ENCODE peak calls at places on chromosome X, in four cellular contexts. One of them, this sample, is unnamed. For H3K4me1, the result is how much of the 10 kb centered on the place peaks cover.

GRCh38 chrX:69387559-69388487 is 116.3 kb upstream of the NALF2 start:
- DNase-seq in body of pancreas: peak
- DNase-seq in H1: peak
- DNase-seq in HepG2: peak
- DNase-seq in this sample: no peak

GRCh38 chrX:21989415-21989814 is 42.7 kb upstream of the PHEX start:
- DNase-seq in body of pancreas: no peak
- DNase-seq in H1: no peak
- DNase-seq in HepG2: no peak
- DNase-seq in this sample: no peak

GRCh38 chrX:151543706-151544105 is 19.8 kb upstream of the PASD1 start:
- DNase-seq in body of pancreas: no peak
- DNase-seq in H1: no peak
- DNase-seq in HepG2: peak
- DNase-seq in this sample: no peak

GRCh38 chrX:17944833-17945497 is 83.9 kb upstream of the RAI2 start:
- DNase-seq in body of pancreas: no peak
- DNase-seq in H1: peak
- DNase-seq in HepG2: peak
- DNase-seq in this sample: no peak

GRCh38 chrX:19991350-19991718 is 473 bp upstream of the BCLAF3 start:
- DNase-seq in body of pancreas: no peak
- DNase-seq in H1: no peak
- DNase-seq in HepG2: no peak
- DNase-seq in this sample: no peak

GRCh38 chrX:51002160-51002632 is 91.7 kb downstream of the BMP15 start:
- DNase-seq in body of pancreas: no peak
- DNase-seq in H1: no peak
- DNase-seq in HepG2: no peak
- DNase-seq in this sample: no peak

GRCh38 chrX:86016189-86016588 is 31.2 kb downstream of the CHM start:
- DNase-seq in body of pancreas: no peak
- DNase-seq in H1: no peak
- DNase-seq in HepG2: no peak
- DNase-seq in this sample: no peak

GRCh38 chrX:53281321-53281822 is at the start of gene IQSEC2:
- DNase-seq in body of pancreas: peak
- DNase-seq in H1: peak
- DNase-seq in HepG2: no peak
- DNase-seq in this sample: peak

GRCh38 chrX:136639506-136640176 is 8.3 kb upstream of the CD40LG start:
- DNase-seq in body of pancreas: no peak
- DNase-seq in H1: no peak
- DNase-seq in HepG2: no peak
- DNase-seq in this sample: no peak

GRCh38 chrX:111181883-111182400 is 86.0 kb downstream of the PAK3 start:
- DNase-seq in body of pancreas: no peak
- DNase-seq in H1: no peak
- DNase-seq in HepG2: no peak
- DNase-seq in this sample: no peak

GRCh38 chrX:136909706-136910564 is 29.4 kb upstream of the RBMX start:
- DNase-seq in body of pancreas: peak
- DNase-seq in H1: peak
- DNase-seq in HepG2: no peak
- DNase-seq in this sample: peak

GRCh38 chrX:10198254-10198653 is 41.5 kb downstream of the CLCN4 start:
- DNase-seq in body of pancreas: no peak
- DNase-seq in H1: no peak
- DNase-seq in HepG2: no peak
- DNase-seq in this sample: no peak

GRCh38 chrX:73563740-73564073 is 710 bp downstream of the CHIC1 start:
- DNase-seq in body of pancreas: no peak
- DNase-seq in H1: no peak
- DNase-seq in HepG2: no peak
- DNase-seq in this sample: no peak

GRCh38 chrX:129347291-129347690 is 176.0 kb downstream of the SMARCA1 start:
- DNase-seq in body of pancreas: no peak
- DNase-seq in H1: peak
- DNase-seq in HepG2: no peak
- DNase-seq in this sample: no peak

GRCh38 chrX:130109429-130110378 is 593 bp downstream of the ELF4 start:
- DNase-seq in body of pancreas: no peak
- DNase-seq in H1: peak
- DNase-seq in HepG2: no peak
- DNase-seq in this sample: no peak

GRCh38 chrX:133674726-133675470 is 259.6 kb upstream of the GPC4 start:
- DNase-seq in body of pancreas: peak
- DNase-seq in H1: no peak
- DNase-seq in HepG2: peak
- DNase-seq in this sample: no peak

GRCh38 chrX:16750136-16750535 is 30.7 kb downstream of the SYAP1 start:
- DNase-seq in body of pancreas: no peak
- DNase-seq in H1: no peak
- DNase-seq in HepG2: no peak
- DNase-seq in this sample: no peak

GRCh38 chrX:47191331-47191730 is 2.3 kb upstream of the UBA1 start:
- DNase-seq in body of pancreas: peak
- DNase-seq in H1: peak
- DNase-seq in HepG2: no peak
- DNase-seq in this sample: no peak

GRCh38 chrX:11464360-11464759 is 171.1 kb downstream of the AMELX start:
- DNase-seq in body of pancreas: no peak
- DNase-seq in H1: no peak
- DNase-seq in HepG2: no peak
- DNase-seq in this sample: no peak

GRCh38 chrX:22742174-22742573 is 257.6 kb upstream of the DDX53 start:
- DNase-seq in body of pancreas: no peak
- DNase-seq in H1: no peak
- DNase-seq in HepG2: no peak
- DNase-seq in this sample: no peak

DNA sequence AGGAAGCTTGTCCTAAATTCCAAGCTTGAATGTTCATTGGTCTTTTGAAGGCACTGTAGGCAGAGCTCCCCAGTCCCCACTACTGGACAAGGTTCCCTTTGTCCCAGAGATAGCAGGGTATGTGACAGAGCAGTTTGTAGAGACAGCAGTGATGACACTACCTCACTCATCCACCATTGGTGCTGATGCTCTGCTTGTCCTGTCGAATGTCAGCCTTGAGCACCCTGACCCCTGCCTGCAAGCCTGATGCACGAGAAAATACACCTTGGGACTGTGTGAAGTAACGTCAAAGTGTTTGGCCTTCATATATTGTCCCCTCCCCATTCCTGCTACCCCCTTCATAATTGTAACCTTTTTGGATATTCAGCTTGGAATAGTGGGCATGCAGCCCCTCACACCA is 188.9 kb upstream of the EOLA2 start:
- DNase-seq in body of pancreas: no peak
- DNase-seq in H1: no peak
- DNase-seq in HepG2: no peak
- DNase-seq in this sample: no peak
- TF ChIP-seq CTCF in body of pancreas: no peak
- TF ChIP-seq CTCF in H1: peak
- TF ChIP-seq CTCF in HepG2: no peak
- TF ChIP-seq CTCF in this sample: no peak

GRCh38 chrX:120749141-120749846 is 119.4 kb upstream of the C1GALT1C1 start:
- DNase-seq in body of pancreas: no peak
- DNase-seq in H1: no peak
- DNase-seq in HepG2: no peak
- DNase-seq in this sample: no peak

GRCh38 chrX:120750381-120750780 is 120.5 kb upstream of the C1GALT1C1 start:
- DNase-seq in body of pancreas: no peak
- DNase-seq in H1: no peak
- DNase-seq in HepG2: no peak
- DNase-seq in this sample: no peak

GRCh38 chrX:120741452-120741851 is 111.6 kb upstream of the C1GALT1C1 start:
- DNase-seq in body of pancreas: no peak
- DNase-seq in H1: no peak
- DNase-seq in HepG2: no peak
- DNase-seq in this sample: no peak

GRCh38 chrX:120743266-120743665 is 113.4 kb upstream of the C1GALT1C1 start:
- DNase-seq in body of pancreas: no peak
- DNase-seq in H1: no peak
- DNase-seq in HepG2: no peak
- DNase-seq in this sample: no peak

DNA sequence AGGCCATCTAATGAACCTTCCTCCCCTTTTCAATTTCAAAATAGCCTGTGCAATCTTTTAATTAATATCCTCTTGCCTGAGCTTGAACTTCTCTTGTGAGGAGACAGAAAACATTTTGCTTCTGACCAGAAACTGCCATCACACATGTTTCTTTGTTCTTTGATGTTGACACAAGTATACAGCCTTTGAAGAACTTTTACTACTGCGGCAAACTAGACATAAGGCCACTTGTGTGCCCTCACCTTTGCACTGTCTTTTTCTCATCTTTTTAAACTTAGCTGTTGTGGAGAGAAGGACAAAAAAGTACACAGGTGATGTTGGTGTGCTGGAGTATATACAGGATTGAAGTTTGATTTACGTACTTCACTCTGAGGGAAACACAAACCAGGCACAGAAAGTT is 116.3 kb upstream of the C1GALT1C1 start:
- DNase-seq in body of pancreas: no peak
- DNase-seq in H1: no peak
- DNase-seq in HepG2: peak
- DNase-seq in this sample: no peak
- H3K4me1 ChIP-seq in body of pancreas: under half
- H3K4me1 ChIP-seq in H1: under half
- H3K4me1 ChIP-seq in HepG2: half or more
- H3K4me1 ChIP-seq in this sample: under half

DNA sequence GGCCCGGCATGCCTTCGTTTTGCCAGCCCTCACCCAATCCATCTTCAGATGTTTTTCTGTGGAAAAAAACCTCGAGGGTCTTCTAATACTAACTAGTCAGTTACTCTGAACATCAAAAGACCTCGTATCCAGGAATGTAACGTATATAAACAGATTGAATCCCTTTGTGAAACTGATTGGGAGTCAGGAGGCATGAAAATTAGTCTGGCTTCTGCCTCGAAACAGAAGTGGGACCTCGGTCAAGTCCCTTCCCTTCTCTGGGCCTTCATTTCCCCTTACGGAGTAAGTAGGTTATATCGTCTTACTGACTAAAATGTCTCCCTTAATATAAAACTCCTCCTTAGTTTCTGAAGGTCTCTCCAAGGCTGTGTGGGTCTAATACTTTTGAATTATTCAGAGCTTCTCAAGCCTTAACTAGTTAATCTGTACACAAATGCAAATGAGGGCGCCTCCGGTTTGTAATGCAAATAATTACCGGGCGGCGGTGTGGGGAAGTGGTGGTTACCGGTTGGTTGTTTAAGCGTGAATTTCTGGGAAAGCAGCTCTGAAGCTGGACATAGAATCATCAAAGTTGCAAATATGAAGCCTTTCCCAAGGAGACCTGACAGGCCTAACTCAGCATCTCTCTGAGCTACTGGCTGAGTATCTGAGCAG is 11.4 kb upstream of the NKRF start:
- DNase-seq in body of pancreas: no peak
- DNase-seq in H1: no peak
- DNase-seq in HepG2: no peak
- DNase-seq in this sample: no peak
- TF ChIP-seq POLR2A in body of pancreas: no peak
- TF ChIP-seq POLR2A in H1: no peak
- TF ChIP-seq POLR2A in HepG2: no peak
- TF ChIP-seq POLR2A in this sample: no peak

GRCh38 chrX:12950851-12951589 is 23.9 kb upstream of the TMSB4X start:
- DNase-seq in body of pancreas: no peak
- DNase-seq in H1: no peak
- DNase-seq in HepG2: peak
- DNase-seq in this sample: peak
- TF ChIP-seq CTCF in body of pancreas: peak
- TF ChIP-seq CTCF in H1: peak
- TF ChIP-seq CTCF in HepG2: peak
- TF ChIP-seq CTCF in this sample: no peak

GRCh38 chrX:56762220-56762619 is 33.2 kb downstream of the NBDY start:
- DNase-seq in body of pancreas: no peak
- DNase-seq in H1: no peak
- DNase-seq in HepG2: no peak
- DNase-seq in this sample: no peak
- H3K4me1 ChIP-seq in body of pancreas: under half
- H3K4me1 ChIP-seq in H1: under half
- H3K4me1 ChIP-seq in HepG2: under half
- H3K4me1 ChIP-seq in this sample: under half

DNA sequence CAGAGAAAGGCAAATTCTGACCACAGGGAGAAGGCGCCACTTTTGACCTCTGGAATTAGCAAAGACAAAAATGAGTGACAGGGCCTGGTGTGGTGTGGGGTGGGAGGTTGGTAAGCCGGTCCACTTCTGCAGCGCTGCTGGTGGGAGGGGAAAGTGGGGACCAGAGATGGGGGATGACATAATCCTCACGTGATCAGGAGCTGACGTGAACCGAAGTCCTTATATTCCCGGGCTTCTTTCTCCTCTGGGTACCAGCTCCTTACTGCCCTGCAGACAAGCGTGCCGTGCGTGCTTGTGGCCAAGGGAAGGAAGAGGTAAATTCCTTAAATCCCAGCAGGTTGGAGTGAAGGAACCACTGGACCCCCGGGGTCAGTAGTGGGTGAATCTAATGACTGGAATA is at the start of gene TCEAL7:
- DNase-seq in body of pancreas: no peak
- DNase-seq in H1: no peak
- DNase-seq in HepG2: no peak
- DNase-seq in this sample: no peak
- TF ChIP-seq POLR2A in body of pancreas: no peak
- TF ChIP-seq POLR2A in H1: no peak
- TF ChIP-seq POLR2A in HepG2: no peak
- TF ChIP-seq POLR2A in this sample: no peak

GRCh38 chrX:109679820-109680219 is 53.2 kb downstream of the ACSL4 start:
- DNase-seq in body of pancreas: no peak
- DNase-seq in H1: no peak
- DNase-seq in HepG2: no peak
- DNase-seq in this sample: no peak

GRCh38 chrX:109685656-109686078 is 47.4 kb downstream of the ACSL4 start:
- DNase-seq in body of pancreas: no peak
- DNase-seq in H1: no peak
- DNase-seq in HepG2: no peak
- DNase-seq in this sample: no peak

GRCh38 chrX:109681475-109682081 is 51.5 kb downstream of the ACSL4 start:
- DNase-seq in body of pancreas: no peak
- DNase-seq in H1: no peak
- DNase-seq in HepG2: no peak
- DNase-seq in this sample: no peak

GRCh38 chrX:109687903-109688302 is 45.2 kb downstream of the ACSL4 start:
- DNase-seq in body of pancreas: no peak
- DNase-seq in H1: no peak
- DNase-seq in HepG2: no peak
- DNase-seq in this sample: no peak

GRCh38 chrX:109684136-109684535 is 48.9 kb downstream of the ACSL4 start:
- DNase-seq in body of pancreas: no peak
- DNase-seq in H1: no peak
- DNase-seq in HepG2: no peak
- DNase-seq in this sample: no peak
- TF ChIP-seq CTCF in body of pancreas: no peak
- TF ChIP-seq CTCF in H1: no peak
- TF ChIP-seq CTCF in HepG2: no peak
- TF ChIP-seq CTCF in this sample: no peak